ENCODE peak calls at places on chromosomes 12 and 14, in ten cellular contexts. J is Calu3, P is heart left ventricle, L is cardiac fibroblast, Z is GM13977, O is HFFc6, Q is right atrium auricular region, M is DND-41, S is Peyer's patch, C is AG09309. F is an unnamed sample.
A peak's percentile ranks its signal among the peaks of the same experiment; 100 is the strongest.

GRCh38 chr12:130506844-130507243 is 169.2 kb downstream of the PIWIL1 start:
- DNase-seq in J (no peak), P (no peak), L (no peak), Z (no peak), O (no peak), Q (no peak), M (no peak), S (no peak), C (no peak), F (no peak)

GRCh38 chr12:57885207-57885606 is 38.7 kb upstream of the CTDSP2 start:
- DNase-seq in J (no peak), P (no peak), L (no peak), Z (no peak), O (no peak), Q (no peak), M (no peak), S (no peak), C (no peak), F (no peak)

GRCh38 chr12:67275380-67275913 is 6.3 kb downstream of the CAND1 start:
- DNase-seq in J (peak; percentile 48), P (no peak), L (no peak), Z (no peak), O (no peak), Q (no peak), M (no peak), S (no peak), C (no peak), F (no peak)

GRCh38 chr14:50366115-50366514 is 30.6 kb downstream of the CDKL1 start:
- DNase-seq in J (no peak), P (no peak), L (no peak), Z (no peak), O (no peak), Q (no peak), M (no peak), S (peak; percentile 67), C (no peak), F (no peak)

GRCh38 chr14:58768977-58769376 is 131.2 kb downstream of the DACT1 start:
- DNase-seq in J (no peak), P (no peak), L (no peak), Z (no peak), O (no peak), Q (no peak), M (no peak), S (no peak), C (no peak), F (no peak)

GRCh38 chr12:55708695-55709233 is 1.1 kb upstream of the ITGA7 start:
- DNase-seq in J (no peak), P (peak; percentile 79), L (no peak), Z (no peak), O (no peak), Q (peak; percentile 74), M (no peak), S (no peak), C (no peak), F (peak; percentile 67)

GRCh38 chr14:67111031-67111430 is 78.2 kb upstream of the GARIN2 start:
- DNase-seq in J (no peak), P (no peak), L (no peak), Z (no peak), O (no peak), Q (no peak), M (no peak), S (no peak), C (no peak), F (no peak)

GRCh38 chr12:114293571-114294302 is 112.2 kb downstream of the TBX5 start:
- DNase-seq in J (no peak), P (no peak), L (no peak), Z (no peak), O (no peak), Q (no peak), M (no peak), S (no peak), C (no peak), F (no peak)

GRCh38 chr14:32010561-32011188 is 66.4 kb upstream of the ARHGAP5 start:
- DNase-seq in J (no peak), P (no peak), L (peak; percentile 5), Z (no peak), O (peak; percentile 82), Q (no peak), M (no peak), S (no peak), C (no peak), F (no peak)

GRCh38 chr14:67653651-67654280 is 20.7 kb downstream of the VTI1B start:
- DNase-seq in J (no peak), P (no peak), L (peak; percentile 51), Z (no peak), O (no peak), Q (no peak), M (no peak), S (no peak), C (peak; percentile 71), F (no peak)

GRCh38 chr12:12804432-12804886 is 8.7 kb upstream of the DDX47 start:
- DNase-seq in J (peak; percentile 66), P (no peak), L (peak; percentile 53), Z (no peak), O (peak; percentile 94), Q (no peak), M (no peak), S (no peak), C (peak; percentile 80), F (no peak)

GRCh38 chr12:21697829-21698630 is 40.4 kb upstream of the LDHB start:
- DNase-seq in J (no peak), P (no peak), L (peak; percentile 61), Z (no peak), O (peak; percentile 3), Q (no peak), M (no peak), S (no peak), C (no peak), F (no peak)

GRCh38 chr12:47160296-47161244 is 80.8 kb upstream of the AMIGO2 start:
- DNase-seq in J (no peak), P (no peak), L (no peak), Z (no peak), O (no peak), Q (no peak), M (no peak), S (no peak), C (no peak), F (no peak)

GRCh38 chr14:21072102-21072501 is 2.0 kb downstream of the ARHGEF40 start:
- DNase-seq in J (no peak), P (peak; percentile 55), L (peak; percentile 83), Z (peak; percentile 33), O (peak; percentile 75), Q (peak; percentile 78), M (no peak), S (no peak), C (no peak), F (no peak)
- TF ChIP-seq CTCF in J (no peak), P (no peak), L (peak; percentile 4), Z (no peak), O (peak; percentile 24), Q (no peak), M (no peak), S (no peak), C (no peak), F (no peak)

GRCh38 chr14:57378661-57379060 is 11.7 kb upstream of the NAA30 start:
- DNase-seq in J (no peak), P (no peak), L (peak; percentile 26), Z (no peak), O (no peak), Q (no peak), M (no peak), S (no peak), C (no peak), F (no peak)
- TF ChIP-seq CTCF in J (no peak), P (no peak), L (peak; percentile 10), Z (no peak), O (peak; percentile 69), Q (no peak), M (no peak), S (no peak), C (no peak), F (no peak)

GRCh38 chr12:20372326-20373097 is 4.2 kb downstream of the PDE3A start:
- DNase-seq in J (no peak), P (no peak), L (no peak), Z (no peak), O (no peak), Q (no peak), M (no peak), S (no peak), C (no peak), F (no peak)

GRCh38 chr12:20382117-20382516 is 13.8 kb downstream of the PDE3A start:
- DNase-seq in J (no peak), P (no peak), L (no peak), Z (no peak), O (no peak), Q (no peak), M (no peak), S (no peak), C (no peak), F (no peak)

GRCh38 chr12:20377750-20378149 is 9.4 kb downstream of the PDE3A start:
- DNase-seq in J (no peak), P (no peak), L (no peak), Z (no peak), O (no peak), Q (no peak), M (no peak), S (no peak), C (no peak), F (no peak)

GRCh38 chr12:20374775-20375174 is 6.4 kb downstream of the PDE3A start:
- DNase-seq in J (no peak), P (no peak), L (no peak), Z (no peak), O (no peak), Q (no peak), M (no peak), S (no peak), C (no peak), F (no peak)

GRCh38 chr12:20376984-20377383 is 8.6 kb downstream of the PDE3A start:
- DNase-seq in J (peak; percentile 24), P (no peak), L (peak; percentile 56), Z (no peak), O (peak; percentile 15), Q (no peak), M (no peak), S (no peak), C (no peak), F (no peak)
- TF ChIP-seq CTCF in J (no peak), P (peak; percentile 34), L (peak; percentile 37), Z (peak; percentile 15), O (peak; percentile 70), Q (peak; percentile 57), M (peak; percentile 43), S (no peak), C (peak; percentile 42), F (peak; percentile 23)

GRCh38 chr12:77685906-77686305 is 144.8 kb upstream of the NAV3 start:
- DNase-seq in J (no peak), P (no peak), L (no peak), Z (no peak), O (no peak), Q (no peak), M (no peak), S (no peak), C (no peak), F (no peak)

GRCh38 chr12:77689510-77690086 is 141.1 kb upstream of the NAV3 start:
- DNase-seq in J (no peak), P (no peak), L (no peak), Z (no peak), O (no peak), Q (no peak), M (no peak), S (no peak), C (no peak), F (no peak)

GRCh38 chr12:77687346-77687745 is 143.3 kb upstream of the NAV3 start:
- DNase-seq in J (no peak), P (no peak), L (peak; percentile 6), Z (no peak), O (no peak), Q (no peak), M (no peak), S (no peak), C (peak; percentile 8), F (no peak)

GRCh38 chr12:77685112-77685511 is 145.6 kb upstream of the NAV3 start:
- DNase-seq in J (peak; percentile 66), P (peak; percentile 51), L (peak; percentile 85), Z (peak; percentile 7), O (peak; percentile 64), Q (peak; percentile 71), M (peak; percentile 27), S (no peak), C (peak; percentile 58), F (no peak)

GRCh38 chr12:77686760-77687159 is 143.9 kb upstream of the NAV3 start:
- DNase-seq in J (no peak), P (no peak), L (peak; percentile 22), Z (no peak), O (no peak), Q (no peak), M (no peak), S (no peak), C (no peak), F (no peak)
- TF ChIP-seq CTCF in J (no peak), P (no peak), L (no peak), Z (peak; percentile 4), O (peak; percentile 25), Q (no peak), M (no peak), S (no peak), C (peak; percentile 37), F (no peak)

F was measured in kidney.